ENCODE peak calls at places on chromosomes 5 and 9, in eight cellular contexts. One of them, this sample, is unnamed.
A peak's percentile ranks its signal among the peaks of the same experiment; 100 is the strongest.

GRCh38 chr5:169696621-169697517 is 59.8 kb downstream of the DOCK2 start:
- DNase-seq in hepatocyte: no peak
- DNase-seq in OCI-LY7: no peak
- DNase-seq in GM23338: no peak
- DNase-seq in PC-9: no peak
- DNase-seq in HCT116: no peak
- DNase-seq in SK-N-SH: no peak
- DNase-seq in PC-3: peak; percentile 45
- DNase-seq in this sample: no peak

GRCh38 chr5:150540615-150541396 is 32.9 kb downstream of the NDST1 start:
- DNase-seq in hepatocyte: peak; percentile 82
- DNase-seq in OCI-LY7: no peak
- DNase-seq in GM23338: no peak
- DNase-seq in PC-9: no peak
- DNase-seq in HCT116: no peak
- DNase-seq in SK-N-SH: no peak
- DNase-seq in PC-3: peak; percentile 86
- DNase-seq in this sample: no peak

GRCh38 chr5:54285573-54286124 is 24.7 kb downstream of the ARL15 start:
- DNase-seq in hepatocyte: peak; percentile 44
- DNase-seq in OCI-LY7: no peak
- DNase-seq in GM23338: peak; percentile 41
- DNase-seq in PC-9: no peak
- DNase-seq in HCT116: no peak
- DNase-seq in SK-N-SH: no peak
- DNase-seq in PC-3: no peak
- DNase-seq in this sample: no peak

GRCh38 chr5:139251281-139251687 is 42.3 kb upstream of the MATR3 start:
- DNase-seq in hepatocyte: no peak
- DNase-seq in OCI-LY7: peak; percentile 67
- DNase-seq in GM23338: no peak
- DNase-seq in PC-9: no peak
- DNase-seq in HCT116: no peak
- DNase-seq in SK-N-SH: no peak
- DNase-seq in PC-3: peak; percentile 48
- DNase-seq in this sample: no peak

GRCh38 chr5:665541-665955 is 27.6 kb downstream of the TPPP start:
- DNase-seq in hepatocyte: no peak
- DNase-seq in OCI-LY7: no peak
- DNase-seq in GM23338: peak; percentile 65
- DNase-seq in PC-9: no peak
- DNase-seq in HCT116: no peak
- DNase-seq in SK-N-SH: peak; percentile 85
- DNase-seq in PC-3: no peak
- DNase-seq in this sample: no peak

GRCh38 chr5:7395432-7396168 is at the start of gene ADCY2:
- DNase-seq in hepatocyte: no peak
- DNase-seq in OCI-LY7: no peak
- DNase-seq in GM23338: peak; percentile 49
- DNase-seq in PC-9: no peak
- DNase-seq in HCT116: no peak
- DNase-seq in SK-N-SH: peak; percentile 21
- DNase-seq in PC-3: no peak
- DNase-seq in this sample: no peak

GRCh38 chr5:124596595-124597388 is 149.6 kb downstream of the ZNF608 start:
- DNase-seq in hepatocyte: peak; percentile 64
- DNase-seq in OCI-LY7: no peak
- DNase-seq in GM23338: no peak
- DNase-seq in PC-9: peak; percentile 85
- DNase-seq in HCT116: peak; percentile 51
- DNase-seq in SK-N-SH: no peak
- DNase-seq in PC-3: peak; percentile 81
- DNase-seq in this sample: no peak

GRCh38 chr9:131584858-131585257 is 39.5 kb downstream of the PRRT1B start:
- DNase-seq in hepatocyte: no peak
- DNase-seq in OCI-LY7: no peak
- DNase-seq in GM23338: no peak
- DNase-seq in PC-9: no peak
- DNase-seq in HCT116: no peak
- DNase-seq in SK-N-SH: no peak
- DNase-seq in PC-3: no peak
- DNase-seq in this sample: no peak

GRCh38 chr5:16180789-16181082 is 1.1 kb upstream of the MARCHF11 start:
- DNase-seq in hepatocyte: no peak
- DNase-seq in OCI-LY7: no peak
- DNase-seq in GM23338: no peak
- DNase-seq in PC-9: no peak
- DNase-seq in HCT116: no peak
- DNase-seq in SK-N-SH: no peak
- DNase-seq in PC-3: no peak
- DNase-seq in this sample: no peak

GRCh38 chr9:4464911-4465513 is 25.3 kb upstream of the SLC1A1 start:
- DNase-seq in hepatocyte: no peak
- DNase-seq in OCI-LY7: no peak
- DNase-seq in GM23338: no peak
- DNase-seq in PC-9: no peak
- DNase-seq in HCT116: no peak
- DNase-seq in SK-N-SH: no peak
- DNase-seq in PC-3: no peak
- DNase-seq in this sample: no peak

GRCh38 chr5:17944046-17944445 is 309.8 kb downstream of the TAF11L14 start:
- DNase-seq in hepatocyte: no peak
- DNase-seq in OCI-LY7: no peak
- DNase-seq in GM23338: no peak
- DNase-seq in PC-9: no peak
- DNase-seq in HCT116: no peak
- DNase-seq in SK-N-SH: no peak
- DNase-seq in PC-3: no peak
- DNase-seq in this sample: no peak

DNA sequence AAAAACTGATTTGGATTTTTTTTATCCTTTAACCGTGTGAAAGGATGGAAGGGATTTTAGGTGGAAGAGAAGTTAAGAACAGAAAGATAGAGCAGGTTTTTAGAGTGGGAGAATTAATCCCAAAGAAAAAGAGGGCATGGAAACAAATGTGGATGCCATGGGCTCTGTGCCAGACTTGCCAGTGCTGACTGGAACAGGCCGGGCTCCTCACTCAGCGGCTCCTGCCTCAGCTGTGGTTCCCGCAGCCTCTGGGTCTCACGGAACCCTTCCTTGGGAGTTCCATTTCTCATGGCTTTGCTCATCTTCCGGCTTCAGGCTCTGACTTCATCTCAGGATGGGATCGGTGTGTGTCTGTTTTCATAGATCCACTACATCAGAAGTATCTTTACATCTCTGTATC is 30.4 kb upstream of the SLC2A8 start:
- DNase-seq in hepatocyte: no peak
- DNase-seq in OCI-LY7: no peak
- DNase-seq in GM23338: no peak
- DNase-seq in PC-9: no peak
- DNase-seq in HCT116: no peak
- DNase-seq in SK-N-SH: no peak
- DNase-seq in PC-3: no peak
- DNase-seq in this sample: no peak
- H3K9me2 ChIP-seq in hepatocyte: no peaks in the 10 kb centered on the region
- H3K9me2 ChIP-seq in OCI-LY7: no peaks in the 10 kb centered on the region
- H3K9me2 ChIP-seq in GM23338: no peaks in the 10 kb centered on the region
- H3K9me2 ChIP-seq in PC-9: no peaks in the 10 kb centered on the region
- H3K9me2 ChIP-seq in HCT116: no peaks in the 10 kb centered on the region
- H3K9me2 ChIP-seq in SK-N-SH: no peaks in the 10 kb centered on the region
- H3K9me2 ChIP-seq in PC-3: no peaks in the 10 kb centered on the region
- H3K9me2 ChIP-seq in this sample: no peaks in the 10 kb centered on the region

DNA sequence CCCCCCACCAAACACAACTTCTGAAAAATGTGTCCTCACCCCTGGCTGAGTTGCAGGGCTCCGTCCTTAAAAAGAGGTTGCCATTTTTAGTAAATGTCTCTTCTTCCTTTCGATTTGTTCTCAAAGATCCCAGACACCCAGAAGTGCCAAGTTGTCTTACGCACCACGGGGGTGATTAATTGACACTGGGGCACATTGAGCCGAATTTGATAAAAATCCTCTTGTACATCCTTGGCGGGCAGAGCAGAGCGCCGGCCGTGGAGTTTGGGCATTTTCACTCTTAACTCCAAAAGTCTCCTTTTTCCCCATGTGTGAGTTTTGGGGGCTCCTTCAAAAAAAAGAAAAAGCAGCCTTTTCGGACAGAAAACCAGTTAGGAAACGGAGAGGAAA is 4.5 kb downstream of the LMX1B start:
- DNase-seq in hepatocyte: no peak
- DNase-seq in OCI-LY7: no peak
- DNase-seq in GM23338: no peak
- DNase-seq in PC-9: no peak
- DNase-seq in HCT116: no peak
- DNase-seq in SK-N-SH: peak; percentile 20
- DNase-seq in PC-3: no peak
- DNase-seq in this sample: no peak
- TF ChIP-seq CTCF in hepatocyte: no peak
- TF ChIP-seq CTCF in OCI-LY7: no peak
- TF ChIP-seq CTCF in GM23338: no peak
- TF ChIP-seq CTCF in PC-9: no peak
- TF ChIP-seq CTCF in HCT116: no peak
- TF ChIP-seq CTCF in SK-N-SH: no peak
- TF ChIP-seq CTCF in PC-3: no peak
- TF ChIP-seq CTCF in this sample: no peak

GRCh38 chr5:26921439-26921838 is 116.9 kb downstream of the CDH9 start:
- DNase-seq in hepatocyte: no peak
- DNase-seq in OCI-LY7: no peak
- DNase-seq in GM23338: no peak
- DNase-seq in PC-9: no peak
- DNase-seq in HCT116: no peak
- DNase-seq in SK-N-SH: no peak
- DNase-seq in PC-3: no peak
- DNase-seq in this sample: peak; percentile 26
- H3K9me2 ChIP-seq in hepatocyte: no peaks in the 10 kb centered on the region
- H3K9me2 ChIP-seq in OCI-LY7: no peaks in the 10 kb centered on the region
- H3K9me2 ChIP-seq in GM23338: no peaks in the 10 kb centered on the region
- H3K9me2 ChIP-seq in PC-9: no peaks in the 10 kb centered on the region
- H3K9me2 ChIP-seq in HCT116: no peaks in the 10 kb centered on the region
- H3K9me2 ChIP-seq in SK-N-SH: no peaks in the 10 kb centered on the region
- H3K9me2 ChIP-seq in PC-3: no peaks in the 10 kb centered on the region
- H3K9me2 ChIP-seq in this sample: no peaks in the 10 kb centered on the region

GRCh38 chr5:72920690-72921089 is 35.2 kb upstream of the FCHO2 start:
- DNase-seq in hepatocyte: no peak
- DNase-seq in OCI-LY7: peak; percentile 24
- DNase-seq in GM23338: peak; percentile 54
- DNase-seq in PC-9: peak; percentile 52
- DNase-seq in HCT116: peak; percentile 26
- DNase-seq in SK-N-SH: no peak
- DNase-seq in PC-3: peak; percentile 68
- DNase-seq in this sample: peak; percentile 15
- TF ChIP-seq CTCF in hepatocyte: peak; percentile 46
- TF ChIP-seq CTCF in OCI-LY7: peak; percentile 76
- TF ChIP-seq CTCF in GM23338: no peak
- TF ChIP-seq CTCF in PC-9: peak; percentile 69
- TF ChIP-seq CTCF in HCT116: peak; percentile 25
- TF ChIP-seq CTCF in SK-N-SH: peak; percentile 68
- TF ChIP-seq CTCF in PC-3: peak; percentile 73
- TF ChIP-seq CTCF in this sample: peak; percentile 28